ENCODE peak calls at places on chromosomes 16 and 17, in five cellular contexts. One of them, this sample, is unnamed.

GRCh38 chr16:70018254-70018653 is 67.1 kb downstream of the CLEC18A start:
- DNase-seq in K562: peak; percentile 56
- DNase-seq in HepG2: peak; percentile 80
- DNase-seq in H1: no peak
- DNase-seq in GM12878: peak; percentile 3
- DNase-seq in this sample: peak; percentile 2

GRCh38 chr17:62628845-62629555 is 1.5 kb downstream of the MRC2 start:
- DNase-seq in H1: no peak
- DNase-seq in GM12878: no peak
- DNase-seq in HepG2: no peak
- DNase-seq in K562: no peak
- DNase-seq in this sample: no peak

GRCh38 chr16:24508614-24509013 is 30.8 kb upstream of the RBBP6 start:
- DNase-seq in H1: no peak
- DNase-seq in GM12878: no peak
- DNase-seq in K562: no peak
- DNase-seq in HepG2: no peak
- DNase-seq in this sample: no peak

GRCh38 chr16:86231321-86231995 is 278.9 kb upstream of the FOXF1 start:
- DNase-seq in HepG2: no peak
- DNase-seq in H1: no peak
- DNase-seq in GM12878: no peak
- DNase-seq in K562: no peak
- DNase-seq in this sample: no peak

GRCh38 chr16:10770907-10771306 is 27.3 kb downstream of the NUBP1 start:
- DNase-seq in K562: no peak
- DNase-seq in GM12878: no peak
- DNase-seq in H1: no peak
- DNase-seq in HepG2: no peak
- DNase-seq in this sample: no peak

GRCh38 chr17:19306160-19307111 is 56.1 kb downstream of the B9D1 start:
- DNase-seq in HepG2: peak; percentile 67
- DNase-seq in GM12878: peak; percentile 94
- DNase-seq in H1: no peak
- DNase-seq in K562: no peak
- DNase-seq in this sample: no peak

GRCh38 chr17:73827627-73828241 is 183.5 kb upstream of the SDK2 start:
- DNase-seq in GM12878: no peak
- DNase-seq in HepG2: peak; percentile 24
- DNase-seq in K562: no peak
- DNase-seq in H1: peak; percentile 38
- DNase-seq in this sample: no peak

GRCh38 chr17:73096866-73097265 is 4.4 kb upstream of the SLC39A11 start:
- DNase-seq in H1: no peak
- DNase-seq in K562: no peak
- DNase-seq in GM12878: no peak
- DNase-seq in HepG2: no peak
- DNase-seq in this sample: no peak

GRCh38 chr16:85555549-85556455 is 57.3 kb upstream of the GSE1 start:
- DNase-seq in GM12878: no peak
- DNase-seq in K562: no peak
- DNase-seq in HepG2: peak; percentile 55
- DNase-seq in H1: no peak
- DNase-seq in this sample: no peak

GRCh38 chr16:10756574-10756973 is 12.9 kb downstream of the NUBP1 start:
- DNase-seq in GM12878: no peak
- DNase-seq in H1: no peak
- DNase-seq in HepG2: no peak
- DNase-seq in K562: no peak
- DNase-seq in this sample: no peak

GRCh38 chr16:22098538-22099255 is 6.4 kb downstream of the VWA3A start:
- DNase-seq in K562: peak; percentile 67
- DNase-seq in HepG2: peak; percentile 89
- DNase-seq in H1: no peak
- DNase-seq in GM12878: peak; percentile 17
- DNase-seq in this sample: no peak

GRCh38 chr17:2292100-2292499 is 11.5 kb downstream of the SMG6 start:
- DNase-seq in H1: no peak
- DNase-seq in HepG2: no peak
- DNase-seq in K562: no peak
- DNase-seq in GM12878: no peak
- DNase-seq in this sample: no peak

GRCh38 chr17:64063766-64064224 is 43.4 kb upstream of the ICAM2 start:
- DNase-seq in H1: peak; percentile 43
- DNase-seq in HepG2: peak; percentile 48
- DNase-seq in GM12878: no peak
- DNase-seq in K562: peak; percentile 58
- DNase-seq in this sample: no peak

GRCh38 chr17:57915980-57916757 is 39.0 kb downstream of the CUEDC1 start:
- DNase-seq in K562: no peak
- DNase-seq in H1: no peak
- DNase-seq in HepG2: no peak
- DNase-seq in GM12878: no peak
- DNase-seq in this sample: no peak

GRCh38 chr17:53934931-53935330 is 112.2 kb downstream of the KIF2B start:
- DNase-seq in GM12878: no peak
- DNase-seq in H1: no peak
- DNase-seq in K562: no peak
- DNase-seq in HepG2: no peak
- DNase-seq in this sample: no peak

GRCh38 chr17:64256913-64257807 is 5.9 kb downstream of the TEX2 start:
- DNase-seq in H1: no peak
- DNase-seq in K562: no peak
- DNase-seq in GM12878: no peak
- DNase-seq in HepG2: no peak
- DNase-seq in this sample: no peak

GRCh38 chr16:8867483-8868271 is 1.1 kb downstream of the CARHSP1 start:
- DNase-seq in HepG2: no peak
- DNase-seq in H1: no peak
- DNase-seq in K562: peak; percentile 55
- DNase-seq in GM12878: no peak
- DNase-seq in this sample: no peak

GRCh38 chr16:13873835-13874438 is 46.0 kb upstream of the ERCC4 start:
- DNase-seq in H1: no peak
- DNase-seq in GM12878: no peak
- DNase-seq in HepG2: peak; percentile 60
- DNase-seq in K562: peak; percentile 30
- DNase-seq in this sample: no peak

GRCh38 chr16:1430214-1430758 is 592 bp upstream of the PERCC1 start:
- DNase-seq in GM12878: no peak
- DNase-seq in H1: no peak
- DNase-seq in K562: no peak
- DNase-seq in HepG2: no peak
- DNase-seq in this sample: no peak

GRCh38 chr17:77356690-77357201 is 216.0 kb downstream of the SEC14L1 start:
- DNase-seq in GM12878: no peak
- DNase-seq in K562: no peak
- DNase-seq in H1: no peak
- DNase-seq in HepG2: no peak
- DNase-seq in this sample: no peak

GRCh38 chr17:48491527-48492273 is 39.1 kb downstream of the HOXB1 start:
- DNase-seq in HepG2: no peak
- DNase-seq in K562: peak; percentile 88
- DNase-seq in GM12878: no peak
- DNase-seq in H1: no peak
- DNase-seq in this sample: no peak

GRCh38 chr17:74429604-74430384 is 2.1 kb upstream of the GPRC5C start:
- DNase-seq in K562: no peak
- DNase-seq in H1: no peak
- DNase-seq in GM12878: no peak
- DNase-seq in HepG2: peak; percentile 80
- DNase-seq in this sample: no peak

GRCh38 chr16:77564791-77565390 is 130.1 kb upstream of the ADAMTS18 start:
- DNase-seq in K562: no peak
- DNase-seq in H1: no peak
- DNase-seq in GM12878: no peak
- DNase-seq in HepG2: no peak
- DNase-seq in this sample: no peak

GRCh38 chr17:34571428-34572130 is 7.8 kb upstream of the TMEM132E start:
- DNase-seq in K562: no peak
- DNase-seq in H1: no peak
- DNase-seq in HepG2: no peak
- DNase-seq in GM12878: no peak
- DNase-seq in this sample: no peak

GRCh38 chr17:2892305-2892971 is 96.2 kb downstream of the RAP1GAP2 start:
- DNase-seq in H1: no peak
- DNase-seq in K562: no peak
- DNase-seq in HepG2: peak; percentile 70
- DNase-seq in GM12878: no peak
- DNase-seq in this sample: no peak

GRCh38 chr17:61668486-61668885 is 77.5 kb upstream of the NACA2 start:
- DNase-seq in H1: no peak
- DNase-seq in K562: no peak
- DNase-seq in HepG2: no peak
- DNase-seq in GM12878: no peak
- DNase-seq in this sample: no peak

GRCh38 chr16:87061521-87061920 is 255.7 kb downstream of the C16orf95 start:
- DNase-seq in GM12878: no peak
- DNase-seq in H1: no peak
- DNase-seq in HepG2: no peak
- DNase-seq in K562: no peak
- DNase-seq in this sample: no peak

GRCh38 chr17:69093279-69093789 is 32.6 kb upstream of the ABCA9 start:
- DNase-seq in H1: no peak
- DNase-seq in K562: peak; percentile 89
- DNase-seq in GM12878: no peak
- DNase-seq in HepG2: no peak
- DNase-seq in this sample: no peak

GRCh38 chr17:7336240-7337175 is at the start of gene ACAP1:
- DNase-seq in H1: peak; percentile 44
- DNase-seq in HepG2: no peak
- DNase-seq in K562: peak; percentile 68
- DNase-seq in GM12878: no peak
- DNase-seq in this sample: peak; percentile 79

GRCh38 chr16:89646906-89647305 is 10.6 kb downstream of the CHMP1A start:
- DNase-seq in K562: no peak
- DNase-seq in H1: no peak
- DNase-seq in GM12878: no peak
- DNase-seq in HepG2: no peak
- DNase-seq in this sample: no peak

DNA sequence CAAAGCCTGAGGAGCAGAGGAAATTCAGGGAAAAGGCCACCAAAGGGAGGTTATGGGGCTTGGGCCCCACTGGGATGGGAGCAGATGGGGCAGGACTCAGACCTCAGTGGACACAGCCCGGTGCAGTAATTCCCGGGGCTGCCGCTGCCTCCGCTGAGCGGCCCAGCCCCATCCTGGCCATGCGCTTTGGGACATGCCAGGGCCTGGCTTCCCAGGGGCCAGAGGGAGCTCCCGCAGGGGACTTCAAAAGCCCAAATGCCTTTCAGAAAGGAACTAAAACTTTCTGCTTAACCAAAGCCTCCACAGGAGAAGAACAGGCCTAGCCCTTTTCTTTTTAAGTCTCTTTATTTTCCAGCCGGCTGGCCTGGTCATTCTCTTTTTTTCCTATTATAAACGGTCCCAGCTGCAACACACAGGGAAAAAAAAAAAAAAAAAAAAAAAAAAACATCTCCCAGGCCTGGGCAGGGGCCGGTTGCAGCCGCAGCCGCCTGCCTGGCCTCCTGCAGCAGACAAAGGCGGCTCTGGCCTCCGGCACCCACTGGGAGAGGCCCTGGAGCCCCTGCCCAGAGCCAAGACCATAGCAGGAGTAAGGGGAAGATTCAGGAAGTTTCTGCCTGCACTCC is 10.7 kb upstream of the ZNF423 start:
- DNase-seq in GM12878: no peak
- DNase-seq in H1: no peak
- DNase-seq in HepG2: no peak
- DNase-seq in K562: no peak
- DNase-seq in this sample: no peak
- TF ChIP-seq TAF1 in GM12878: no peak
- TF ChIP-seq TAF1 in H1: no peak
- TF ChIP-seq TAF1 in HepG2: no peak
- TF ChIP-seq TAF1 in K562: no peak
- TF ChIP-seq TAF1 in this sample: no peak

GRCh38 chr16:68740628-68741346 is 3.7 kb downstream of the CDH1 start:
- DNase-seq in K562: no peak
- DNase-seq in H1: no peak
- DNase-seq in HepG2: no peak
- DNase-seq in GM12878: no peak
- DNase-seq in this sample: no peak

GRCh38 chr16:68749424-68749823 is 12.3 kb downstream of the CDH1 start:
- DNase-seq in K562: no peak
- DNase-seq in H1: no peak
- DNase-seq in HepG2: peak; percentile 66
- DNase-seq in GM12878: no peak
- DNase-seq in this sample: no peak

GRCh38 chr16:68746951-68747350 is 9.9 kb downstream of the CDH1 start:
- DNase-seq in GM12878: no peak
- DNase-seq in K562: no peak
- DNase-seq in HepG2: no peak
- DNase-seq in H1: no peak
- DNase-seq in this sample: no peak

GRCh38 chr16:68743664-68744063 is 6.6 kb downstream of the CDH1 start:
- DNase-seq in HepG2: no peak
- DNase-seq in H1: no peak
- DNase-seq in K562: no peak
- DNase-seq in GM12878: no peak
- DNase-seq in this sample: no peak

GRCh38 chr16:68744744-68745280 is 7.7 kb downstream of the CDH1 start:
- DNase-seq in H1: no peak
- DNase-seq in K562: no peak
- DNase-seq in HepG2: peak; percentile 97
- DNase-seq in GM12878: no peak
- DNase-seq in this sample: no peak
- TF ChIP-seq POLR2AphosphoS5 in H1: peak; percentile 27
- TF ChIP-seq POLR2AphosphoS5 in K562: no peak
- TF ChIP-seq POLR2AphosphoS5 in HepG2: no peak
- TF ChIP-seq POLR2AphosphoS5 in GM12878: no peak
- TF ChIP-seq POLR2AphosphoS5 in this sample: no peak

GRCh38 chr16:73065617-73066313 is 17.8 kb upstream of the ZFHX3 start:
- DNase-seq in H1: no peak
- DNase-seq in GM12878: no peak
- DNase-seq in K562: no peak
- DNase-seq in HepG2: no peak
- DNase-seq in this sample: no peak
- TF ChIP-seq POLR2A in H1: no peak
- TF ChIP-seq POLR2A in GM12878: no peak
- TF ChIP-seq POLR2A in K562: no peak
- TF ChIP-seq POLR2A in HepG2: no peak
- TF ChIP-seq POLR2A in this sample: no peak

GRCh38 chr16:2790631-2791030 is 3.3 kb upstream of the PRSS33 start:
- DNase-seq in K562: no peak
- DNase-seq in HepG2: no peak
- DNase-seq in H1: no peak
- DNase-seq in GM12878: no peak
- DNase-seq in this sample: no peak

GRCh38 chr16:2787406-2787805 is at the start of gene PRSS33:
- DNase-seq in HepG2: no peak
- DNase-seq in GM12878: no peak
- DNase-seq in H1: no peak
- DNase-seq in K562: no peak
- DNase-seq in this sample: no peak

GRCh38 chr16:2792945-2793344 is 5.3 kb upstream of the PRSS41 start:
- DNase-seq in H1: no peak
- DNase-seq in HepG2: no peak
- DNase-seq in GM12878: no peak
- DNase-seq in K562: no peak
- DNase-seq in this sample: no peak

GRCh38 chr16:2787961-2788360 is 601 bp upstream of the PRSS33 start:
- DNase-seq in GM12878: no peak
- DNase-seq in HepG2: no peak
- DNase-seq in K562: no peak
- DNase-seq in H1: no peak
- DNase-seq in this sample: no peak

GRCh38 chr16:2791174-2791573 is 3.8 kb upstream of the PRSS33 start:
- DNase-seq in K562: no peak
- DNase-seq in H1: no peak
- DNase-seq in HepG2: no peak
- DNase-seq in GM12878: no peak
- DNase-seq in this sample: no peak
- TF ChIP-seq TAF1 in K562: no peak
- TF ChIP-seq TAF1 in H1: no peak
- TF ChIP-seq TAF1 in HepG2: no peak
- TF ChIP-seq TAF1 in GM12878: no peak
- TF ChIP-seq TAF1 in this sample: no peak